ENCODE peak calls at places on chromosomes 2 and 18, in five cellular contexts. U is GM23338, S is mammary epithelial cell, L is foreskin fibroblast, X is brain microvascular endothelial cell. B is an unnamed sample.

GRCh38 chr2:134818321-134818720 is 20.1 kb upstream of the ACMSD start:
- DNase-seq in U (no peak), S (peak; percentile 97), L (no peak), X (no peak), B (peak; percentile 9)

GRCh38 chr2:12507295-12507694 is 209.4 kb upstream of the TRIB2 start:
- DNase-seq in U (no peak), S (peak; percentile 99), L (peak; percentile 93), X (no peak), B (peak; percentile 94)

GRCh38 chr2:28753043-28753683 is 1.5 kb downstream of the PPP1CB start:
- DNase-seq in U (peak; percentile 49), S (peak; percentile 79), L (peak; percentile 41), X (peak; percentile 66), B (peak; percentile 54)

GRCh38 chr18:78309307-78309706 is 670.3 kb upstream of the SALL3 start:
- DNase-seq in U (no peak), S (no peak), L (no peak), X (no peak), B (no peak)

GRCh38 chr2:44233450-44234128 is 41.7 kb upstream of the SLC3A1 start:
- DNase-seq in U (peak; percentile 72), S (peak; percentile 22), L (peak; percentile 44), X (no peak), B (no peak)

GRCh38 chr2:46996300-46996843 is 80.8 kb upstream of the MCFD2 start:
- DNase-seq in U (no peak), S (no peak), L (no peak), X (no peak), B (no peak)

GRCh38 chr18:9637036-9637767 is 22.8 kb upstream of the PPP4R1 start:
- DNase-seq in U (no peak), S (no peak), L (no peak), X (peak; percentile 13), B (no peak)

GRCh38 chr18:39647627-39648502 is 2082.3 kb upstream of the CELF4 start:
- DNase-seq in U (peak; percentile 63), S (peak; percentile 91), L (peak; percentile 82), X (peak; percentile 89), B (peak; percentile 58)

GRCh38 chr2:18910843-18911242 is 321.5 kb upstream of the NT5C1B start:
- DNase-seq in U (peak; percentile 13), S (peak; percentile 85), L (peak; percentile 87), X (peak; percentile 80), B (peak; percentile 37)

GRCh38 chr18:33034941-33035340 is 262.1 kb upstream of the KLHL14 start:
- DNase-seq in U (no peak), S (no peak), L (peak; percentile 4), X (no peak), B (no peak)

GRCh38 chr2:951224-952006 is 766 bp downstream of the SNTG2 start:
- DNase-seq in U (peak; percentile 72), S (no peak), L (no peak), X (no peak), B (no peak)

GRCh38 chr18:26470011-26470637 is 78.2 kb downstream of the KCTD1 start:
- DNase-seq in U (no peak), S (no peak), L (peak; percentile 55), X (no peak), B (no peak)

GRCh38 chr2:160270571-160271113 is 70.6 kb upstream of the ITGB6 start:
- DNase-seq in U (peak; percentile 53), S (no peak), L (no peak), X (no peak), B (no peak)

GRCh38 chr18:50614838-50615237 is 55.0 kb downstream of the MAPK4 start:
- DNase-seq in U (no peak), S (peak; percentile 99), L (no peak), X (no peak), B (no peak)

GRCh38 chr2:240630771-240631560 is 5.7 kb downstream of the GPR35 start:
- DNase-seq in U (no peak), S (no peak), L (no peak), X (no peak), B (no peak)

GRCh38 chr2:233446616-233447305 is 92.5 kb downstream of the DGKD start:
- DNase-seq in U (no peak), S (no peak), L (no peak), X (no peak), B (no peak)

GRCh38 chr2:149331023-149331400 is 625 bp downstream of the LYPD6 start:
- DNase-seq in U (peak; percentile 37), S (no peak), L (no peak), X (no peak), B (no peak)

GRCh38 chr2:190216829-190217228 is 102.8 kb downstream of the HIBCH start:
- DNase-seq in U (peak; percentile 74), S (no peak), L (no peak), X (no peak), B (peak; percentile 24)

GRCh38 chr2:176188969-176189665 is 649 bp downstream of the HOXD1 start:
- DNase-seq in U (peak; percentile 70), S (no peak), L (no peak), X (no peak), B (no peak)
- H3K4me3 ChIP-seq in U (peak overlapping the region; percentile 55), S (peak overlapping the region; percentile 63), L (peak overlapping the region; percentile 47), X (peak overlapping the region; percentile 9), B (peak overlapping the region; percentile 76)

GRCh38 chr2:45674035-45674791 is 22.7 kb downstream of the PRKCE start:
- DNase-seq in U (no peak), S (no peak), L (no peak), X (no peak), B (no peak)

GRCh38 chr2:45669109-45669508 is 17.6 kb downstream of the PRKCE start:
- DNase-seq in U (no peak), S (no peak), L (no peak), X (peak; percentile 71), B (no peak)

GRCh38 chr2:45675130-45675812 is 23.8 kb downstream of the PRKCE start:
- DNase-seq in U (no peak), S (peak; percentile 84), L (no peak), X (no peak), B (no peak)

GRCh38 chr2:45670646-45671045 is 19.2 kb downstream of the PRKCE start:
- DNase-seq in U (no peak), S (no peak), L (no peak), X (no peak), B (no peak)

DNA sequence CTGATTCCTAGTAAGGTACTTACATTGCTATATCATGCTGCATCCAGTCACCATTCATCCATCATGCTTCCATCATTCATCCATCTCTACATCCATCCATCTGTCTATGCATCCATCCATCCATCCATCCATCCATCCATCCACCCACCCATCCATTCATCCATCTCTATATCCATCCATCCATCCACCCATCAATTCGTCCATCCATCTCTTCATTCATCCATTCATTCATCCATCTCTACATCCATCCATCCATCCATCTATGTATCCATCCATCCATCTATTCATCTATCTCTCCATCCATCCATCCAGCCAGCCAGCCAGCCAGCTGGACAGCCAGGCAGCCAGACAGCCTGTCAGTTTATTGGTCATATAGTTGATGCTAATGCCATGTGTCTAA is 20.7 kb downstream of the PRKCE start:
- DNase-seq in U (no peak), S (no peak), L (no peak), X (no peak), B (no peak)
- H3K4me3 ChIP-seq in U (no peak overlapping the region), S (no peak overlapping the region), L (no peak overlapping the region), X (no peak overlapping the region), B (no peak overlapping the region)

GRCh38 chr2:128494307-128494639 is 175.6 kb upstream of the HS6ST1 start:
- DNase-seq in U (no peak), S (no peak), L (no peak), X (no peak), B (no peak)

GRCh38 chr2:128493880-128494279 is 175.2 kb upstream of the HS6ST1 start:
- DNase-seq in U (no peak), S (no peak), L (no peak), X (no peak), B (no peak)

GRCh38 chr2:128494640-128495321 is 176.1 kb upstream of the HS6ST1 start:
- DNase-seq in U (no peak), S (no peak), L (no peak), X (no peak), B (no peak)

GRCh38 chr2:128491845-128492244 is 173.2 kb upstream of the HS6ST1 start:
- DNase-seq in U (peak; percentile 84), S (no peak), L (no peak), X (no peak), B (no peak)

DNA sequence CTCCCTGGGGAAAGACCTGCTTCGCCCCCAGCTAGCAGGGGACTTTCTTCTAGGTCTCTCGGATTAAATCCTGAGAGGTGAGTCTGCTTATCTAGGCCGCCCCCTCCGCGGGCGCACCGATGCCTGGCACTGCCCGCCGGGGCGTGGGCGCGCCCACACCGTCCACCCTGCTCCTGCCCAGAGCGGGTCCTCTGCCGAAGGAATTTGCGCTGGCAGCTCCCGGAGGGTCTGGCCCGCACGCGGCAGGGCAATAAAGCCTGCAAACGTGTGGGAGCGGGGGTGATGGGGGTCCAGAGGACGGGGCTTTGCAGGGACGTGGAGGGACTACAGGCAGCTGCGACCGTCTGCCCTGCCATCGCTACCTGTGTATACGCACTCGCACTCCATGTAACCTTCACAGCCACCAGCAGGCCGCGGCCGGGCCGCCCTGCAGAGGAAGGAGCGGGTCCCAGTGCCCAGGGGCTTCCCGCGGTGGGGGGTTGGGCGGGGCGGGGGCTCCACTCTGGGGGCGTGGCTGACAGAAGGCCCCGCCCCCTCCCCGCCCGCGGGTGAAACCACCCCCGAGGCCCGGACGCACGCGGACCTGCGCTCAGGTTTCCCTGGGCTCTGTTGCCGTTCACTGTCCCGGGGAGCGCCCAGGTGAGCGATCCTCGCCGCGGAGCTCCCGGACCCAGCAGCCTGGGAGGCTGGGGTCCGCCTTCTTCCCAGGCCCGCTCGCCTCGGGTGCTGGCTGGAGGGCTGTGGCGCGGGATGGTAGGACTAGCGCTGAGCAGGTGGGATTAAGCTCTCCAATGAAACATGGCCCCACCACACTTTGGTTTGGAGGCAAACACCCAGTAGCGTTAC is 174.5 kb upstream of the HS6ST1 start:
- DNase-seq in U (peak; percentile 66), S (no peak), L (no peak), X (no peak), B (no peak)
- H3K4me3 ChIP-seq in U (peak overlapping the region; percentile 22), S (no peak overlapping the region), L (no peak overlapping the region), X (no peak overlapping the region), B (no peak overlapping the region)

GRCh38 chr18:45588831-45589558 is 26.3 kb upstream of the SLC14A2 start:
- DNase-seq in U (no peak), S (no peak), L (peak; percentile 65), X (no peak), B (peak; percentile 32)
- H3K4me3 ChIP-seq in U (no peak overlapping the region), S (no peak overlapping the region), L (peak overlapping the region; percentile 16), X (no peak overlapping the region), B (no peak overlapping the region)

GRCh38 chr2:219684721-219685689 is 57.6 kb downstream of the SLC4A3 start:
- DNase-seq in U (peak; percentile 89), S (peak; percentile 95), L (peak; percentile 51), X (peak; percentile 79), B (peak; percentile 50)
- H3K4me3 ChIP-seq in U (peak overlapping the region; percentile 5), S (peak overlapping the region; percentile 61), L (peak overlapping the region; percentile 46), X (peak overlapping the region; percentile 51), B (peak overlapping the region; percentile 12)

GRCh38 chr2:120758181-120759048 is 22.7 kb downstream of the GLI2 start:
- DNase-seq in U (peak; percentile 53), S (no peak), L (no peak), X (peak; percentile 63), B (no peak)
- H3K4me3 ChIP-seq in U (no peak overlapping the region), S (no peak overlapping the region), L (no peak overlapping the region), X (no peak overlapping the region), B (no peak overlapping the region)